ENCODE peak calls at places on chromosomes 13 and 19, in ten cellular contexts. R is Peyer's patch, K is AG08396, W is Right ventricle myocardium superior, T is endothelial cell of umbilical vein, N is OCI-LY7, D is NCI-H2029, F is ascending aorta, Q is heart left ventricle, I is aorta. L is an unnamed sample.

GRCh38 chr19:1401138-1401888 is at the start of gene GAMT:
- DNase-seq in T (peak), D (no peak), F (no peak), K (peak), Q (peak), W (peak), I (no peak), N (peak), R (peak), L (peak)

GRCh38 chr13:36323408-36323807 is 22.8 kb downstream of the SPART start:
- DNase-seq in W (no peak), R (no peak), F (no peak), Q (no peak), T (no peak), K (no peak), I (no peak), N (no peak), D (no peak), L (no peak)

GRCh38 chr19:44696939-44697669 is 1.8 kb upstream of the CEACAM16 start:
- DNase-seq in I (no peak), N (no peak), D (peak), K (no peak), R (no peak), T (no peak), Q (no peak), F (no peak), W (no peak), L (no peak)

GRCh38 chr19:13995878-13996765 is 10.0 kb downstream of the RFX1 start:
- DNase-seq in K (no peak), F (no peak), W (no peak), D (no peak), Q (no peak), I (peak), T (no peak), N (no peak), R (no peak), L (no peak)

GRCh38 chr13:85379433-85379832 is 419.8 kb downstream of the SLITRK6 start:
- DNase-seq in N (peak), I (no peak), D (no peak), W (no peak), R (no peak), Q (no peak), F (no peak), T (no peak), K (no peak), L (no peak)

GRCh38 chr13:65275838-65276630 is 1954.1 kb downstream of the PCDH9 start:
- DNase-seq in W (no peak), K (no peak), T (no peak), R (no peak), Q (no peak), N (no peak), I (no peak), D (no peak), F (no peak), L (peak)

GRCh38 chr19:19531951-19532805 is 3.5 kb downstream of the YJEFN3 start:
- DNase-seq in W (peak), F (no peak), I (peak), D (peak), T (peak), N (peak), K (peak), R (peak), Q (peak), L (peak)

GRCh38 chr13:61954092-61954491 is 538.4 kb upstream of the PCDH20 start:
- DNase-seq in R (no peak), D (no peak), T (peak), W (no peak), I (no peak), N (peak), F (no peak), Q (no peak), K (no peak), L (no peak)

GRCh38 chr19:48553676-48554384 is 1.9 kb downstream of the SULT2B1 start:
- DNase-seq in I (no peak), N (no peak), K (peak), R (peak), D (no peak), W (no peak), Q (no peak), F (no peak), T (peak), L (no peak)

GRCh38 chr13:111387945-111388600 is 67.6 kb downstream of the TEX29 start:
- DNase-seq in D (no peak), R (peak), K (no peak), F (no peak), T (no peak), N (no peak), I (peak), Q (peak), W (no peak), L (no peak)

GRCh38 chr13:77832339-77833100 is 86.1 kb downstream of the EDNRB start:
- DNase-seq in K (no peak), Q (no peak), N (no peak), D (no peak), R (no peak), W (no peak), F (no peak), I (no peak), T (no peak), L (no peak)

GRCh38 chr13:39536906-39537305 is 66.1 kb downstream of the LHFPL6 start:
- DNase-seq in T (no peak), I (no peak), K (no peak), W (no peak), R (no peak), F (no peak), Q (no peak), D (no peak), N (no peak), L (no peak)

GRCh38 chr19:31214086-31214485 is 135.2 kb downstream of the TSHZ3 start:
- DNase-seq in N (no peak), Q (peak), F (peak), R (peak), W (peak), I (peak), D (no peak), T (peak), K (peak), L (no peak)

GRCh38 chr13:75202981-75203380 is 279.0 kb downstream of the TBC1D4 start:
- DNase-seq in R (no peak), W (no peak), K (no peak), D (no peak), I (no peak), T (no peak), F (no peak), Q (no peak), N (no peak), L (no peak)

GRCh38 chr13:73138967-73139491 is 80.2 kb downstream of the KLF5 start:
- DNase-seq in F (no peak), W (no peak), T (no peak), K (no peak), D (no peak), R (no peak), I (no peak), Q (no peak), N (no peak), L (no peak)

GRCh38 chr13:94169783-94170513 is 309.5 kb downstream of the DCT start:
- DNase-seq in W (peak), R (no peak), F (no peak), T (no peak), D (no peak), I (peak), N (no peak), K (peak), Q (no peak), L (peak)

GRCh38 chr13:65532231-65532630 is 1697.9 kb downstream of the PCDH9 start:
- DNase-seq in N (no peak), R (no peak), W (no peak), Q (no peak), F (no peak), I (no peak), D (no peak), T (no peak), K (no peak), L (no peak)

GRCh38 chr13:105518086-105518485 is 1017.4 kb downstream of the EFNB2 start:
- DNase-seq in I (no peak), W (no peak), R (no peak), F (no peak), K (no peak), D (no peak), N (no peak), Q (no peak), T (no peak), L (no peak)

GRCh38 chr13:111319521-111319920 is 921 bp upstream of the TEX29 start:
- DNase-seq in N (no peak), K (no peak), Q (no peak), I (no peak), W (no peak), T (no peak), D (no peak), F (no peak), R (peak), L (no peak)

GRCh38 chr19:16228637-16229321 is 31.1 kb downstream of the AP1M1 start:
- DNase-seq in Q (no peak), D (no peak), K (no peak), R (no peak), F (no peak), I (no peak), T (no peak), N (no peak), W (no peak), L (no peak)

GRCh38 chr13:33633701-33634525 is 184.0 kb upstream of the RFC3 start:
- DNase-seq in R (no peak), N (no peak), K (no peak), F (no peak), Q (no peak), D (no peak), W (no peak), I (no peak), T (no peak), L (no peak)

GRCh38 chr19:13055213-13056051 is 47.2 kb downstream of the LYL1 start:
- DNase-seq in Q (peak), N (no peak), T (peak), R (no peak), W (peak), I (peak), F (peak), K (peak), D (no peak), L (no peak)

GRCh38 chr13:97600438-97601080 is 166.6 kb downstream of the RAP2A start:
- DNase-seq in N (no peak), T (peak), Q (no peak), F (no peak), W (no peak), I (no peak), K (no peak), D (peak), R (no peak), L (no peak)

GRCh38 chr19:8087876-8088275 is 35.3 kb downstream of the CCL25 start:
- DNase-seq in T (no peak), K (no peak), D (no peak), I (no peak), F (no peak), R (no peak), N (no peak), W (no peak), Q (no peak), L (no peak)